ENCODE peak calls at places on chromosomes 12 and 14, in seven cellular contexts. O is left cardiac atrium; X is stimulated activated CD8-positive, alpha-beta memory T cell treated with anti-CD3 and anti-CD28 coated beads, Interleukin-2, amount 100 ng/mL, for 1 hour; B is HCEC 1CT; Z is H9; S is HTR-8/SVneo; N is NCI-H1105 treated with DMSO at 0.1 percent for 48 hours. E is an unnamed sample.

GRCh38 chr12:14884458-14884878 is 1.2 kb downstream of the MGP start:
- DNase-seq in O (peak; percentile 91), X (peak; percentile 73), B (peak; percentile 54), Z (no peak), S (peak; percentile 2), N (peak; percentile 90), E (peak; percentile 93)

GRCh38 chr14:89302396-89302950 is 114.6 kb downstream of the FOXN3 start:
- DNase-seq in O (no peak), X (no peak), B (no peak), Z (no peak), S (no peak), N (no peak), E (no peak)

GRCh38 chr12:16189849-16190248 is 87.6 kb downstream of the SLC15A5 start:
- DNase-seq in O (no peak), X (no peak), B (peak; percentile 40), Z (no peak), S (no peak), N (peak; percentile 30), E (no peak)

GRCh38 chr14:74579447-74580274 is 32.4 kb downstream of the LTBP2 start:
- DNase-seq in O (no peak), X (no peak), B (peak; percentile 82), Z (no peak), S (peak; percentile 80), N (no peak), E (no peak)

GRCh38 chr14:67541448-67542387 is 8.6 kb downstream of the PLEKHH1 start:
- DNase-seq in O (no peak), X (no peak), B (no peak), Z (peak; percentile 78), S (no peak), N (no peak), E (no peak)

GRCh38 chr14:77985235-77985634 is 184.9 kb upstream of the NRXN3 start:
- DNase-seq in O (no peak), X (no peak), B (no peak), Z (no peak), S (no peak), N (peak; percentile 21), E (no peak)

GRCh38 chr14:90349729-90350128 is 18.0 kb upstream of the NRDE2 start:
- DNase-seq in O (no peak), X (no peak), B (no peak), Z (no peak), S (no peak), N (no peak), E (no peak)

GRCh38 chr12:121365416-121366062 is 13.3 kb upstream of the ANAPC5 start:
- DNase-seq in O (no peak), X (no peak), B (no peak), Z (no peak), S (no peak), N (no peak), E (no peak)

GRCh38 chr12:57388425-57388824 is 42.4 kb downstream of the R3HDM2 start:
- DNase-seq in O (no peak), X (no peak), B (no peak), Z (no peak), S (no peak), N (no peak), E (no peak)

GRCh38 chr12:131916306-131917138 is 12.6 kb upstream of the PUS1 start:
- DNase-seq in O (peak; percentile 17), X (no peak), B (no peak), Z (no peak), S (no peak), N (no peak), E (peak; percentile 24)

GRCh38 chr14:94598816-94599655 is 13.2 kb upstream of the SERPINA3 start:
- DNase-seq in O (peak; percentile 68), X (no peak), B (peak; percentile 90), Z (peak; percentile 38), S (peak; percentile 83), N (peak; percentile 16), E (peak; percentile 81)

GRCh38 chr12:121144416-121144914 is 11.8 kb downstream of the P2RX7 start:
- DNase-seq in O (no peak), X (no peak), B (peak; percentile 80), Z (no peak), S (no peak), N (no peak), E (no peak)